ENCODE peak calls at places on chromosome 18, in seven cellular contexts. T is NCI-H1092; Q is T-cell; X is naive thymus-derived CD4-positive, alpha-beta T cell; P is AG04450; M is neural progenitor cell; Z is A549. G is an unnamed sample.

GRCh38 chr18:48328473-48329205 is 80.5 kb downstream of the ZBTB7C start:
- DNase-seq in X (no peak), Z (peak; percentile 11), Q (no peak), M (no peak), P (no peak), T (no peak), G (no peak)

GRCh38 chr18:79520473-79521390 is 125.0 kb downstream of the NFATC1 start:
- DNase-seq in Q (no peak), M (no peak), P (no peak), X (no peak), T (no peak), Z (no peak), G (no peak)

GRCh38 chr18:42801706-42802105 is 313.8 kb downstream of the RIT2 start:
- DNase-seq in T (no peak), Q (no peak), P (no peak), Z (no peak), M (no peak), X (no peak), G (no peak)

GRCh38 chr18:74530584-74530862 is 3.8 kb upstream of the CNDP1 start:
- DNase-seq in M (no peak), X (no peak), T (no peak), P (no peak), Z (no peak), Q (no peak), G (no peak)

GRCh38 chr18:37304012-37304680 is 261.5 kb downstream of the CELF4 start:
- DNase-seq in Q (no peak), P (no peak), T (no peak), X (no peak), Z (no peak), M (no peak), G (no peak)

GRCh38 chr18:58484989-58485962 is 143.6 kb downstream of the ALPK2 start:
- DNase-seq in T (no peak), Z (no peak), Q (no peak), P (no peak), M (peak; percentile 65), X (no peak), G (no peak)

GRCh38 chr18:71995895-71996443 is 548.2 kb downstream of the CBLN2 start:
- DNase-seq in P (no peak), Q (no peak), X (no peak), M (no peak), T (no peak), Z (no peak), G (no peak)

GRCh38 chr18:47680488-47680887 is 250.0 kb downstream of the SMAD2 start:
- DNase-seq in Q (no peak), M (no peak), T (no peak), Z (no peak), X (no peak), P (no peak), G (no peak)

GRCh38 chr18:49055787-49056186 is 105.0 kb upstream of the SMAD7 start:
- DNase-seq in Q (no peak), T (no peak), M (no peak), Z (no peak), P (no peak), X (no peak), G (no peak)

GRCh38 chr18:50297621-50298442 is 10.3 kb upstream of the CXXC1 start:
- DNase-seq in Z (peak; percentile 24), T (peak; percentile 69), P (no peak), M (peak; percentile 77), X (peak; percentile 69), Q (peak; percentile 65), G (peak; percentile 47)

GRCh38 chr18:21439453-21439852 is 161.1 kb downstream of the ESCO1 start:
- DNase-seq in X (no peak), Q (no peak), Z (peak; percentile 51), T (no peak), M (no peak), P (peak; percentile 1), G (no peak)

GRCh38 chr18:74290831-74291770 is 662 bp downstream of the CYB5A start:
- DNase-seq in M (peak; percentile 71), Q (no peak), P (no peak), T (no peak), Z (no peak), X (peak; percentile 13), G (no peak)

GRCh38 chr18:11767935-11768334 is 78.9 kb downstream of the GNAL start:
- DNase-seq in Z (no peak), T (no peak), P (no peak), X (no peak), M (no peak), Q (no peak), G (no peak)

GRCh38 chr18:68721681-68722583 is 7.0 kb upstream of the TMX3 start:
- DNase-seq in P (no peak), Z (no peak), T (no peak), Q (no peak), M (no peak), X (peak; percentile 37), G (no peak)

GRCh38 chr18:60372598-60372997 is at the start of gene MC4R:
- DNase-seq in Z (peak; percentile 29), P (peak; percentile 58), T (peak; percentile 91), Q (no peak), X (no peak), M (peak; percentile 30), G (peak; percentile 69)

G was measured in HAP-1.